ENCODE peak calls at places on chromosomes 7 and 10, in four cellular contexts. S is Panc1; E is neural progenitor cell; T is CD8-positive, alpha-beta T cell. I is an unnamed sample.
A peak's percentile ranks its signal among the peaks of the same experiment; 100 is the strongest.

GRCh38 chr7:80916770-80917681 is 1.8 kb downstream of the SEMA3C start:
- DNase-seq in S (peak; percentile 96), E (no peak), T (no peak), I (peak; percentile 15)

GRCh38 chr10:77863446-77863845 is 63.1 kb downstream of the DLG5 start:
- DNase-seq in S (no peak), E (no peak), T (no peak), I (no peak)

GRCh38 chr7:25820432-25821040 is 331.5 kb upstream of the NFE2L3 start:
- DNase-seq in S (no peak), E (peak; percentile 44), T (no peak), I (peak; percentile 19)

GRCh38 chr10:103699611-103700435 is 155.6 kb downstream of the SH3PXD2A start:
- DNase-seq in S (no peak), E (peak; percentile 64), T (no peak), I (no peak)

GRCh38 chr7:143487566-143487965 is 9.9 kb downstream of the TAS2R41 start:
- DNase-seq in S (no peak), E (no peak), T (no peak), I (no peak)

GRCh38 chr10:32317795-32318194 is 29.2 kb downstream of the EPC1 start:
- DNase-seq in S (no peak), E (no peak), T (no peak), I (peak; percentile 31)

GRCh38 chr7:30988346-30989005 is 24.7 kb downstream of the GHRHR start:
- DNase-seq in S (no peak), E (peak; percentile 37), T (no peak), I (no peak)

GRCh38 chr7:80890391-80890790 is 28.5 kb downstream of the SEMA3C start:
- DNase-seq in S (no peak), E (no peak), T (no peak), I (no peak)

GRCh38 chr7:108442039-108442568 is 14.1 kb downstream of the NRCAM start:
- DNase-seq in S (no peak), E (no peak), T (no peak), I (peak; percentile 98)

GRCh38 chr7:111242361-111242760 is 151.4 kb downstream of the LRRN3 start:
- DNase-seq in S (no peak), E (peak; percentile 2), T (no peak), I (no peak)

GRCh38 chr10:22315455-22316285 is 518 bp upstream of the COMMD3 start:
- DNase-seq in S (no peak), E (no peak), T (no peak), I (peak; percentile 62)

GRCh38 chr10:34759837-34760215 is 55.3 kb downstream of the PARD3 start:
- DNase-seq in S (no peak), E (no peak), T (no peak), I (no peak)

DNA sequence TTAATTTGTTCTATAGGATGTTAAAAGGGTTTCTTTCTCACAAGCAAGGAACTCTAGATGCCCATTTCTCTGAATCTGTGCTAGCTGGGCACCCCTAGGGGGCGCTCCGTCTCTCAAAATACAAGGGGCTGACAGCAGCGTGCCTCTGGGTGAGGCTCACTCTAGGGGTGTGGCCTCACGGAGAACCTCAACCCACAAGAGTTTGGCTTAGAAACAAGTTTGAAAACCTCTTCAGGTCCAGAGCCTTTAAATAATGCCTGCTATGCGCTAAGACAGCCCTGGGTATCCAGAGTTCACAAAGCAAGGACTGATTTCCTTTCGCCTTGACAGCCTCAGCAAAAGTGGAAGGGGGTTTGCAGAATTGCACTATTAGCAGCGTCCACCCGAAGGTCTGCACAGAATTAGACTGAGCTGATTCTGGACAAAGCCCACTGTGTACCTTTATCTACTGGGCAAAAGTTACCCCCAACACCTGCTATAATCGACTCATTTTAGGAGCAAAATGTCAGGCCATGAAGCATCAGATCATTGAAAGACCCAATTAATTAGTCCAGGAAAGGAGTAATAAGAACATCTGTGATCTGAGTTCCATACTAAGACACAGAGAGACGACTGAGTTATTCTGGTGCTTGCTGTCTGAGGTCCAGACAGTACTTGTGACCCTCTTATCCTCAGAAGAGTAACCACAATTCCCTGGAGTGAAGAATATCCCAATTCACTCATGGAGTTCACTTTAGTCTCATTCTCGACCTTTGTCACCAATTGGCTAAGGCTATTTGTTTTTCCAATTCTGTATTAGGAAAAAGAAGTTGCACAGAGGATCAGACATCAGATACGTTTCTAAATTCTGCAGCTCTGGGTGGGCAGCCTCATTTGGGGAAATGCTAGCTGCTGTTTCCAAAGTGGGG is 574 bp upstream of the CPED1 start:
- DNase-seq in S (peak; percentile 63), E (peak; percentile 92), T (peak; percentile 67), I (peak; percentile 96)
- H3K4me3 ChIP-seq in S (peak overlapping the region; percentile 49), E (peak overlapping the region; percentile 43), T (peak overlapping the region; percentile 6), I (peak overlapping the region; percentile 60)

GRCh38 chr7:27242580-27243339 is at the start of gene EVX1:
- DNase-seq in S (no peak), E (peak; percentile 72), T (no peak), I (no peak)

GRCh38 chr7:27239780-27240731 is 2.5 kb upstream of the EVX1 start:
- DNase-seq in S (no peak), E (peak; percentile 35), T (no peak), I (no peak)

GRCh38 chr7:27243340-27244163 is 950 bp downstream of the EVX1 start:
- DNase-seq in S (no peak), E (peak; percentile 41), T (no peak), I (no peak)

GRCh38 chr7:27242046-27242579 is 489 bp upstream of the EVX1 start:
- DNase-seq in S (no peak), E (peak; percentile 24), T (no peak), I (no peak)

DNA sequence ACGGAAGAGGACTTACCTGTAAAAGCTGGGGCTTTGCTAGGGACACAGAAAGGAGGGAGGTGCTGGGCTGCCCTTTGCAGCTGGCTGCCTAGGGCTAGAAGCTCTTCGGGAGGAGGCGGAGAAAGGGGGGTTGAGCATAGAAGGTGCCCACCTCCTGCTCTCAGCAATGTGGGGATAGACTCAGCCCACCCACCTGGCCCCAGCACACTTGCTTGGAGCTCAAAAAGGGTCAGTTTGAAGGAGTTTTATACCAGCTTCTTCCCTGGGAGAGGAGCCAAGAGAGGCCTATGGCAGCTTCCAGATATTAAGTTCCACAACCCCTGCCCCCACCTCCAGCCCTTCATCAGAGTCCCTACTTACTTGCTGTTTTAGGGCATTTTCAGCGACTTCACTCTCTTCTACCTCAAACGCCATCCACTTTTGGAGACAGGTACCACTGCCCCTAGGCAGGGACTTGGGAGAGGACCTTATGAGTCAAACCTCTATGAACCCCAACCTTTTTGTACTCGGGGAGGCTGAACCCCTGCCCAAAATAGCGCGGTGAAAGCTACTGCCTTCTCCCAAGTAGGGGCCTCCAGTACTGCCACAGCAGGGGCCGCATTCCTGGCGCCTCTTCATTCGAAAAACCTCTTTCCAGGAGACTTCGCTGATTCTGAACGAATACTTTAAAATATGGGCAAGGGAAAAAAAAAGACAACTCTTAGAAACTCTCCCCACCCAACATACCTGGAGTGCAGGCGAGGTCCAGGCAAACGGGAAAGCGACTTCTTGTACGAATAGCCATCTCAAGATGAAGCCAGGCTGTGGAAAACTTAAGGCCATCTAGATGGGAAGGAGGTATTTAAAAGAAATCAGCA is 1.2 kb upstream of the EVX1 start:
- DNase-seq in S (no peak), E (peak; percentile 73), T (no peak), I (no peak)
- H3K9me3 ChIP-seq in S (no peaks in the 10 kb centered on the region), E (no peaks in the 10 kb centered on the region), T (no peaks in the 10 kb centered on the region), I (no peaks in the 10 kb centered on the region)

DNA sequence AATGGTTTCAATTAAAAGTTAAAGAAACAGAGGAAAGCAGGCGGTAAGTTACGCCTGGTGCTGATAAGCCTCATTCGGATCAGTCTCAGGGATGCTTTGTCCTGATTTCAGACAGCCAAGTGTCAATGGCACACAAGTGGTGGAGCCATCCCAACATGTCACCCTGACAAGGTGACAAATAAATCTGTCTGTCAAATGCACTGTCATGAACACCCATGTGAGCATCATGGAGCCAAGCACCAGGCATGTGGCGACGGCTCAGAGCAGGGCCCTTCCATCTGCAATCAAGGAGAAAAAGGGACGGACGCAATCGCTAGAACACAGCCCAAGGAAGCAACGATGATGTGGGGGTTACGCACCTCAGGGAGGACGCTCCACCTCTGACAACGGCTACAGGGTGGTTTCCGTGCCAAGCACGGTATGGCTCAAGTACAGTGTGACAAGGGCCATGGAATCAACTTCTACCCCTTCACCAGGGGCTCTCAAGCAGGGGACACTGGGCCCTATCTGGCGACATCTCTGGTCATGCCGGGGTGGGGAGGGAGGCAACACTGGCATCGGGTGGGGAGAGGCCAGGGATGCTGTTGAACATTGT is 66.2 kb downstream of the CTBP2 start:
- DNase-seq in S (no peak), E (peak; percentile 19), T (no peak), I (no peak)
- H3K27ac ChIP-seq in S (no peak overlapping the region), E (no peak overlapping the region), T (no peak overlapping the region), I (no peak overlapping the region)

GRCh38 chr7:113085781-113086390 is 741 bp downstream of the GPR85 start:
- DNase-seq in S (no peak), E (peak; percentile 17), T (no peak), I (peak; percentile 42)
- H3K4me3 ChIP-seq in S (peak overlapping the region; percentile 7), E (peak overlapping the region; percentile 58), T (no peak overlapping the region), I (peak overlapping the region; percentile 57)

DNA sequence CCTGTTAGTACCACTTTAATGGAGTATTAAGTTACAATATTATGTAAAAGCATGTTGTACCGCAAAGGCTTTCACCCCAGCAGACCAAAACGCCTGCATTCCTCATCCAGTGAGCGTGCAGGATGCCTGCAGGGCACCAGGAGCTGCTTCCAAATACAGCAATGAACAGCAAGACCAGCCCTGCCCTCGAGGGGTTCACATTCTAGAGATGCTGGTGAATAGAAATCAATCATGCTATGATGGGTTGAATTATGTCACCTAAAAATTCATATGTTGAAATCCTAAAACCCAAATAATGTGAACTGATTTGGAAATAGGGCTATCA is 476.1 kb downstream of the PTPRN2 start:
- DNase-seq in S (no peak), E (no peak), T (no peak), I (no peak)
- H3K9me3 ChIP-seq in S (no peaks in the 10 kb centered on the region), E (no peaks in the 10 kb centered on the region), T (no peaks in the 10 kb centered on the region), I (no peaks in the 10 kb centered on the region)